ENCODE peak calls at places on chromosomes 3 and 15, in eight cellular contexts. I, B, J, W, L, Y, Q and A are unnamed samples.

GRCh38 chr3:170598091-170598502 is 12.2 kb upstream of the SLC7A14 start:
- DNase-seq in Q (no peak), L (no peak), J (no peak), W (no peak), B (no peak), Y (no peak), I (no peak), A (no peak)

GRCh38 chr3:121942116-121942786 is 48.0 kb downstream of the SLC15A2 start:
- DNase-seq in J (peak), I (no peak), Q (no peak), Y (peak), B (no peak), L (no peak), W (no peak), A (no peak)

GRCh38 chr3:190716961-190717360 is 145.5 kb downstream of the GMNC start:
- DNase-seq in W (no peak), Q (no peak), J (no peak), I (no peak), L (no peak), Y (no peak), B (no peak), A (no peak)

GRCh38 chr3:5092018-5092417 is 30.1 kb upstream of the ARL8B start:
- DNase-seq in I (no peak), Y (no peak), B (no peak), L (no peak), J (peak), W (no peak), Q (no peak), A (no peak)

GRCh38 chr3:185796431-185797107 is 28.3 kb downstream of the IGF2BP2 start:
- DNase-seq in Y (peak), I (peak), B (no peak), W (no peak), L (no peak), J (peak), Q (no peak), A (no peak)

GRCh38 chr15:99151156-99151555 is 46.3 kb downstream of the SYNM start:
- DNase-seq in W (no peak), B (no peak), L (no peak), Y (no peak), I (no peak), Q (no peak), J (no peak), A (no peak)

GRCh38 chr3:62453448-62453847 is 80.1 kb upstream of the FEZF2 start:
- DNase-seq in J (no peak), Q (no peak), Y (no peak), L (no peak), W (no peak), B (no peak), I (no peak), A (no peak)

GRCh38 chr3:14177580-14178246 is 688 bp downstream of the XPC start:
- DNase-seq in Y (no peak), I (peak), W (no peak), B (no peak), L (no peak), J (no peak), Q (no peak), A (no peak)

GRCh38 chr3:35659808-35660207 is 20.5 kb downstream of the ARPP21 start:
- DNase-seq in I (no peak), W (no peak), B (no peak), J (peak), L (no peak), Y (peak), Q (no peak), A (no peak)

GRCh38 chr3:122392868-122393844 is 9.2 kb downstream of the FAM162A start:
- DNase-seq in B (no peak), Y (peak), J (peak), Q (no peak), W (no peak), L (no peak), I (peak), A (no peak)

GRCh38 chr3:183061431-183062172 is 37.7 kb downstream of the MCCC1 start:
- DNase-seq in L (no peak), B (no peak), I (peak), W (no peak), J (no peak), Q (no peak), Y (no peak), A (no peak)

GRCh38 chr15:48331796-48332641 is 790 bp downstream of the DUT start:
- DNase-seq in B (peak), Q (no peak), J (peak), Y (peak), I (peak), W (peak), L (peak), A (peak)

GRCh38 chr3:152885066-152885465 is 50.1 kb downstream of the P2RY1 start:
- DNase-seq in W (no peak), J (no peak), I (no peak), Q (no peak), B (no peak), L (no peak), Y (no peak), A (no peak)

GRCh38 chr3:185126201-185126600 is 26.7 kb downstream of the C3orf70 start:
- DNase-seq in I (no peak), L (no peak), B (no peak), Y (no peak), W (no peak), J (no peak), Q (no peak), A (no peak)

GRCh38 chr15:28786521-28786920 is 61.9 kb downstream of the GOLGA6L7 start:
- DNase-seq in W (no peak), L (no peak), I (peak), Y (no peak), B (no peak), Q (no peak), J (no peak), A (no peak)

GRCh38 chr3:137460944-137461343 is 303.2 kb upstream of the SOX14 start:
- DNase-seq in Q (no peak), L (no peak), J (no peak), Y (no peak), B (no peak), W (no peak), I (no peak), A (no peak)

GRCh38 chr3:12629560-12629959 is 34.4 kb downstream of the RAF1 start:
- DNase-seq in L (no peak), Y (peak), B (peak), W (no peak), J (no peak), Q (no peak), I (peak), A (no peak)

GRCh38 chr15:98522127-98522526 is 126.2 kb upstream of the IGF1R start:
- DNase-seq in J (no peak), B (no peak), L (no peak), I (no peak), Y (no peak), Q (no peak), W (no peak), A (no peak)

GRCh38 chr3:101849714-101850326 is 506 bp downstream of the NFKBIZ start:
- DNase-seq in B (peak), L (peak), I (no peak), Q (no peak), Y (peak), J (no peak), W (peak), A (peak)

GRCh38 chr15:78638658-78639314 is 2.2 kb downstream of the CHRNB4 start:
- DNase-seq in B (no peak), Q (no peak), Y (peak), J (no peak), I (peak), W (peak), L (no peak), A (peak)

GRCh38 chr3:41450416-41451231 is 251.3 kb downstream of the CTNNB1 start:
- DNase-seq in I (no peak), Q (no peak), W (no peak), B (no peak), L (no peak), Y (no peak), J (no peak), A (no peak)

GRCh38 chr15:86300371-86301106 is 220.9 kb downstream of the AGBL1 start:
- DNase-seq in Q (no peak), I (peak), J (peak), Y (no peak), B (no peak), W (no peak), L (no peak), A (no peak)

GRCh38 chr3:34882764-34883163 is 756.6 kb upstream of the ARPP21 start:
- DNase-seq in I (no peak), Y (no peak), J (no peak), W (no peak), L (no peak), B (no peak), Q (no peak), A (no peak)

GRCh38 chr3:57060089-57060829 is at the start of gene SPATA12:
- DNase-seq in I (peak), J (peak), Y (peak), Q (peak), W (no peak), B (peak), L (peak), A (peak)

GRCh38 chr15:100727291-100727851 is 125.0 kb downstream of the ASB7 start:
- DNase-seq in I (peak), L (no peak), Y (no peak), B (no peak), J (peak), Q (no peak), W (peak), A (no peak)

GRCh38 chr3:78255403-78255802 is 1215.5 kb downstream of the ROBO2 start:
- DNase-seq in J (no peak), I (peak), Y (no peak), L (no peak), B (no peak), W (no peak), Q (peak), A (no peak)

GRCh38 chr15:86162172-86162591 is 82.5 kb downstream of the AGBL1 start:
- DNase-seq in W (no peak), I (no peak), B (peak), J (no peak), Q (no peak), L (no peak), Y (no peak), A (no peak)

GRCh38 chr3:49804141-49805041 is 1.3 kb downstream of the INKA1 start:
- DNase-seq in B (peak), Q (no peak), I (no peak), W (no peak), J (peak), L (no peak), Y (no peak), A (no peak)

GRCh38 chr15:74336061-74337005 is 31.1 kb downstream of the CYP11A1 start:
- DNase-seq in B (no peak), Q (no peak), I (no peak), Y (no peak), L (no peak), J (no peak), W (no peak), A (no peak)
- TF ChIP-seq CTCF in B (no peak), Q (no peak), I (no peak), Y (no peak), L (no peak), J (no peak), W (no peak), A (no peak)

DNA sequence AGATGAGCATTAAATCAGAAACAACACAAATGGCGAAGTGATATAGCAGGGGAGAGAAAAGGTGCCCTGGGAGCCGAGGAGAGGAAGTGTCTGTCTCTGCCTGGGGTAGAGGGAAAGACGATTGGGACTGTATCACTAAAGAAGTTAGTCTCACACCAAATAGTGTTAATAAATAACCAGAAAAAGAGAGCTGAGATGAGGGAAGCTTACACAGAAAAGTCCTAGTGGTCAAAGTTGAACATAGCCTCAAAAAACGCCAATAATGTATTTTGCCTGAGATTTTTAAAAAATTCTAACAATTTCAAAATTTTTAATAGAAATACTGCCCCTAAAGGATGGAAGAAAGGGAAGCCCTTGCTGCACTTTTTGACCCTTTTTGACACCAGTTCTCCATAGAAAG is 417.6 kb downstream of the TUSC7 start:
- DNase-seq in J (no peak), I (no peak), B (no peak), L (no peak), Q (no peak), W (no peak), Y (no peak), A (no peak)
- TF ChIP-seq CTCF in J (no peak), I (no peak), B (no peak), L (no peak), Q (no peak), W (no peak), Y (peak), A (no peak)

DNA sequence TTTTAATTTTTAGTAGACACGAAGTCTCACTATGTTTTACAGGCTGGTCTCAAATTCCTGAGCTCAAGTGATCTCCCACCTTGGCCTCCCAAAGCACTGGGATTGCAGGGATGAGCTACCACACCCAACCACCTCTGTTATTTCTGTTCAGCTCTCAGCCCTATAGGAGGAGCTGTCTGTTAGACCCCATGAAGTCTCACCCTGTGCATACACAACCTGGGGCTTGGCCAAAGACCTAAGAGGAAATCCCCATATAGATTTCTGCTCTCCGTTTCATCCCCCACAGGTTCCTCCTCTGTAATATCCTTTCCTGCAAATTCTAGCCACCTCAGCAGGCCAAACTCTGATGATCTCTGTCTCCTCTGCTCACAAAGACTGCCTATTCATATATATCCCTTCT is 56.6 kb upstream of the CTDSPL2 start:
- DNase-seq in Y (no peak), W (no peak), B (no peak), J (no peak), I (no peak), Q (no peak), L (no peak), A (no peak)
- TF ChIP-seq CTCF in Y (no peak), W (no peak), B (no peak), J (no peak), I (no peak), Q (no peak), L (no peak), A (no peak)

DNA sequence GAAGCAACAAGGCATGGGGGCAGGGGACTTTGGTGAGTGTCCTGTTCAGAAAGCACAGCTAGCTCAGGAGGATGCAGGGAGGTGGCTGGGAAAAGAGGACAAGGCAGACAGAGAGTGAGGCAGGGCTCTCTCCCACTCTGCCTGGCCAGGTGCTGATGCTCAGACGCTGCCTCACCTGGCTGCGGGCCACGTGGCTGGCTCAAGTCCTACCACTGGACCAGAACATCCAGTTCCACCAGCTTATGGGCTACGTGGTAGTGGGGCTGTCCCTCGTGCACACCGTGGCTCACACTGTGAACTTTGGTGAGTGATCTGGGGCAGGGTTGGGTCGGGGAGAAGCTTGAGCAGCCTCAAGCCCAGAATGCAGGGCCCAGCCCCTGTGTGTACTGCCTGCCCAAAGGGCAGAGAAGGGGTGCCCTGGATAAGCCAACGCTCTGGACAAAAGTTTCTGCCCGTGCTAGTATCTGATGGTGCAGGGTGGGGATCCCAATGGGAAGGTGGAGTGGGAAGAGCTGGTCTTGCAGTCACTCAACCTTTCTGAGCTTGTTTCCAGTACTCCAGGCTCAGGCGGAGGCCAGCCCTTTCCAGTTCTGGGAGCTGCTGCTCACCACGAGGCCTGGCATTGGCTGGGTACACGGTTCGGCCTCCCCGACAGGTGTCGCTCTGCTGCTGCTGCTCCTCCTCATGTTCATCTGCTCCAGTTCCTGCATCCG is 20.9 kb downstream of the NOX5 start:
- DNase-seq in J (peak), Y (no peak), L (no peak), B (no peak), Q (no peak), W (no peak), I (no peak), A (no peak)
- TF ChIP-seq CTCF in J (no peak), Y (no peak), L (no peak), B (peak), Q (peak), W (no peak), I (peak), A (no peak)

GRCh38 chr3:67647390-67647878 is 7.0 kb downstream of the SUCLG2 start:
- DNase-seq in J (peak), Q (peak), W (no peak), B (peak), I (peak), Y (peak), L (no peak), A (no peak)
- TF ChIP-seq CTCF in J (no peak), Q (no peak), W (no peak), B (no peak), I (no peak), Y (no peak), L (no peak), A (no peak)

GRCh38 chr15:76983588-76984379 is 11.1 kb upstream of the PSTPIP1 start:
- DNase-seq in B (no peak), W (no peak), I (no peak), Q (no peak), J (no peak), L (no peak), Y (no peak), A (no peak)

GRCh38 chr15:76979996-76980520 is 14.9 kb upstream of the PSTPIP1 start:
- DNase-seq in J (no peak), B (no peak), L (peak), I (no peak), Q (no peak), W (no peak), Y (no peak), A (no peak)

GRCh38 chr15:76982356-76982755 is 12.6 kb upstream of the PSTPIP1 start:
- DNase-seq in I (no peak), L (no peak), Y (no peak), B (no peak), Q (no peak), W (no peak), J (no peak), A (no peak)

GRCh38 chr15:76979331-76979925 is 15.5 kb upstream of the PSTPIP1 start:
- DNase-seq in Y (no peak), B (no peak), Q (no peak), J (no peak), L (no peak), I (no peak), W (no peak), A (no peak)

GRCh38 chr15:76982756-76983155 is 12.2 kb upstream of the PSTPIP1 start:
- DNase-seq in B (no peak), W (no peak), Y (no peak), Q (no peak), I (no peak), L (no peak), J (no peak), A (no peak)
- TF ChIP-seq CTCF in B (no peak), W (no peak), Y (no peak), Q (no peak), I (no peak), L (no peak), J (no peak), A (no peak)

GRCh38 chr15:57580428-57580827 is 11.3 kb upstream of the MYZAP start:
- DNase-seq in I (no peak), Y (peak), B (no peak), J (no peak), L (no peak), W (no peak), Q (no peak), A (no peak)

GRCh38 chr15:57578288-57578900 is 13.3 kb upstream of the MYZAP start:
- DNase-seq in I (no peak), Y (no peak), B (no peak), Q (no peak), J (no peak), L (no peak), W (no peak), A (no peak)

GRCh38 chr15:57583282-57583681 is 8.4 kb upstream of the MYZAP start:
- DNase-seq in L (no peak), B (no peak), J (no peak), W (no peak), I (no peak), Q (no peak), Y (no peak), A (no peak)

GRCh38 chr15:57582080-57582479 is 9.6 kb upstream of the MYZAP start:
- DNase-seq in L (no peak), B (no peak), W (no peak), Y (no peak), Q (no peak), I (no peak), J (no peak), A (no peak)

DNA sequence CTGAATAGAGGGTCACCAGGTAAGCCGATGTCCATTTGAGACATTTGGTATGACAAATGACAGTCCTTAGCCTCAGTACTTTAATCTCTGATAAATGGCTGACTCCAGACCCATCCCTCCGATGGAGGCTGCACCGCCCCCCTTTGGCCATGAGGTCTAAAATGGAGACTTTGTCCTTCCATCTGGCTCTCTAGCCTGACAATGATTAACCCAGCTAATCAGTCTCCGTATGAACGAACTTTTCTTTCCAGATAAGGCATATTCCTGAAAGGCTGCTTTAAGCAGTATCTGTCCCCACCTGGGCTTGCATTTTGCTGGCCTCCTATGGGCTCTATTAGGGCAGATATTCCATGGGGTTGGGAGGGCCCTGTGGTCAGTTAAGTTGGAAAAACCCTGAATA is 10.8 kb upstream of the MYZAP start:
- DNase-seq in L (no peak), W (no peak), B (no peak), I (no peak), Y (peak), J (no peak), Q (no peak), A (no peak)
- TF ChIP-seq CTCF in L (no peak), W (no peak), B (no peak), I (no peak), Y (no peak), J (no peak), Q (no peak), A (no peak)